ENCODE peak calls at places on chromosomes 11 and 22, in five cellular contexts. One of them, this sample, is unnamed.

GRCh38 chr22:20145832-20146223 is 5.0 kb downstream of the CCDC188 start:
- DNase-seq in H9: no peak
- DNase-seq in H1: no peak
- DNase-seq in mesenchymal stem cell: no peak
- DNase-seq in neuronal stem cell: no peak
- DNase-seq in this sample: no peak

GRCh38 chr11:3950996-3951662 is 95.7 kb downstream of the STIM1 start:
- DNase-seq in H1: no peak
- DNase-seq in H9: no peak
- DNase-seq in neuronal stem cell: peak; percentile 71
- DNase-seq in mesenchymal stem cell: peak; percentile 94
- DNase-seq in this sample: peak; percentile 25

GRCh38 chr11:48210052-48210451 is 6.6 kb upstream of the OR4B1 start:
- DNase-seq in H9: peak; percentile 29
- DNase-seq in mesenchymal stem cell: no peak
- DNase-seq in neuronal stem cell: no peak
- DNase-seq in H1: no peak
- DNase-seq in this sample: peak; percentile 46

GRCh38 chr22:48868554-48868953 is 959.1 kb downstream of the BRD1 start:
- DNase-seq in neuronal stem cell: no peak
- DNase-seq in H9: no peak
- DNase-seq in mesenchymal stem cell: no peak
- DNase-seq in H1: no peak
- DNase-seq in this sample: no peak

GRCh38 chr11:11512090-11512489 is 109.7 kb downstream of the GALNT18 start:
- DNase-seq in neuronal stem cell: no peak
- DNase-seq in H9: no peak
- DNase-seq in mesenchymal stem cell: no peak
- DNase-seq in H1: no peak
- DNase-seq in this sample: no peak

GRCh38 chr11:118000850-118001228 is 14.6 kb downstream of the IL10RA start:
- DNase-seq in H1: no peak
- DNase-seq in neuronal stem cell: no peak
- DNase-seq in H9: no peak
- DNase-seq in mesenchymal stem cell: no peak
- DNase-seq in this sample: no peak

GRCh38 chr22:43526117-43526655 is 114.4 kb downstream of the MPPED1 start:
- DNase-seq in H9: no peak
- DNase-seq in mesenchymal stem cell: no peak
- DNase-seq in H1: no peak
- DNase-seq in neuronal stem cell: no peak
- DNase-seq in this sample: no peak

GRCh38 chr11:10659339-10660216 is 34.0 kb downstream of the IRAG1 start:
- DNase-seq in neuronal stem cell: no peak
- DNase-seq in mesenchymal stem cell: peak; percentile 99
- DNase-seq in H1: no peak
- DNase-seq in H9: no peak
- DNase-seq in this sample: peak; percentile 74

GRCh38 chr11:128555606-128556005 is 31.8 kb downstream of the ETS1 start:
- DNase-seq in H9: peak; percentile 66
- DNase-seq in neuronal stem cell: no peak
- DNase-seq in H1: no peak
- DNase-seq in mesenchymal stem cell: peak; percentile 31
- DNase-seq in this sample: no peak

GRCh38 chr11:65314501-65315203 is at the start of gene CDC42EP2:
- DNase-seq in mesenchymal stem cell: peak; percentile 90
- DNase-seq in H9: peak; percentile 86
- DNase-seq in neuronal stem cell: peak; percentile 85
- DNase-seq in H1: peak; percentile 87
- DNase-seq in this sample: peak; percentile 83

GRCh38 chr22:45882881-45883810 is 93.8 kb downstream of the WNT7B start:
- DNase-seq in mesenchymal stem cell: no peak
- DNase-seq in H9: peak; percentile 20
- DNase-seq in neuronal stem cell: no peak
- DNase-seq in H1: no peak
- DNase-seq in this sample: no peak
- H2AFZ ChIP-seq in mesenchymal stem cell: no peak overlapping the region
- H2AFZ ChIP-seq in H9: no peak overlapping the region
- H2AFZ ChIP-seq in neuronal stem cell: no peak overlapping the region
- H2AFZ ChIP-seq in H1: no peak overlapping the region
- H2AFZ ChIP-seq in this sample: no peak overlapping the region

DNA sequence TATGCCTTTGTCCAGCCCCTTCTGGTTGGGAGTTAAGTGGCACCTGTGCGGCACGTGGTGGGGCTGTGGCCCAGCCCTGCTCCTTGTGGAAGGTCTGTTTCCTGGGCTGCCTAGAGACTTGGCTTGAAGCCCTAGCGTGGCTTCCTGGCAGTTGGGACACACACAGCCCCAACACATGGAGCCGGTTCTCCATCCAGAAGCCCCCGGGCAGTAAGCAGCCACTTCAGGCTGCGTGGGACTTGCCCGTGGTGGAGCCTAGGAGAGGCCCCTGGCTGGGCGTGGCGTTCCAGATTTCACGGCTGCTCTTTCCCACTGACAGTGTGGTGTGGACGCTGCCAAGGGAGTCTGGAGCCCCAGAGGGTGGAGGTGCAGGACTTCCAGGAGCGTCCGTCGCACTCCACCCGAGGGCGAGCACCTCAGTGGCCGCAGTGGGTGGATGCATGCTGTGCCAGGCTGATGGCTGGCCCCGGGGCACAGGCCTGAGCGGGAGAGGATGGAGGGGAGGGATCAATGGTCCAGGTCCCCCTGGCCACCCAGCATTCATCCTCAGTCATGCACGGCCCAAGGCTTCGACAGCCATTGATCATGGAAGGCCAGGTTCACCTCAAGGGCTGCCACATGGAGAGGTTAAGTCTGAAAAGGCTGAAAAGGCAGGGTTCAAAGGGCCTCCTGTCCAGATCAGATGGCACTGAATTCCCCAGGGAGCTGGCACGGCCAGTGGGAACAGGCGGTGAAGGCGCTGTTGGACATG is 9.3 kb downstream of the CCND1 start:
- DNase-seq in H1: no peak
- DNase-seq in H9: peak; percentile 25
- DNase-seq in mesenchymal stem cell: no peak
- DNase-seq in neuronal stem cell: no peak
- DNase-seq in this sample: no peak
- H2BK12ac ChIP-seq in H1: no peak overlapping the region
- H2BK12ac ChIP-seq in H9: no peak overlapping the region
- H2BK12ac ChIP-seq in mesenchymal stem cell: no peak overlapping the region
- H2BK12ac ChIP-seq in neuronal stem cell: peak overlapping the region; percentile 30
- H2BK12ac ChIP-seq in this sample: no peak overlapping the region

DNA sequence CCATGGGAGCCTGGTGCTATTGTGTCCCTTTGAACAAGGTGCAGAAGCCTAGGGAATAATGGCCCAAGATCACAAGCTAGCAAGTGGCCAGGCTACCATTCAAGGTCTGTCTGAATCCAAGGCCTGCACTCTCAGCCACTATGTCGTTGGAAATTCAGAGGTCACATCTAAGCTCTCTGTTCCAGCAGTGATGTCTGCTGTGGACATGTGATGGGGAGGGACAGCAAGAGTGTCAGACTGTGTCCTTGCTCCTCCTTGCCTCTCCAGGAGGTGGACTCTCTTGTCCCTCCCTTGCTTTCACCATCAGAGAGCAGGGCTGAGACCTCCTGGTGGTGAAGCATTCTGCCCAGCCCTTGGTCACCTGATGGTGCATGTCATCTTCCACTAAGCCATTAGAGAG is 37.2 kb upstream of the SUSD2 start:
- DNase-seq in H1: no peak
- DNase-seq in neuronal stem cell: no peak
- DNase-seq in mesenchymal stem cell: no peak
- DNase-seq in H9: no peak
- DNase-seq in this sample: no peak
- H2AFZ ChIP-seq in H1: no peak overlapping the region
- H2AFZ ChIP-seq in neuronal stem cell: no peak overlapping the region
- H2AFZ ChIP-seq in mesenchymal stem cell: no peak overlapping the region
- H2AFZ ChIP-seq in H9: no peak overlapping the region
- H2AFZ ChIP-seq in this sample: no peak overlapping the region

DNA sequence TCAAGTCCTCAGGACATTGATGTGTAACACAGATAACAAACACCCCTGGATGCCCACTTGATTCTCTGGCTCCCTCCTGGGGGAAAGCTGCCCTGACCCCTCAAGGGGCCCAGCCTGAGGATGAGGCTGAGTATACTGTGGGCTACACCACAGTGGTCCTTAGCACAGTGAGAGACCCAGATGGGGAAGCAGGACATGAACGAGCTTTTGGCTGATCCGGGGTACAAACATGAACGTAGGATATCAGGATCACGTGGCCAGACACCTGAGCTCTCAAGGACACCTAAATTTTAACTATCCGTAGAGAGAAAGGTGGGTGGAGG is 87.1 kb upstream of the VPREB1 start:
- DNase-seq in H1: no peak
- DNase-seq in H9: no peak
- DNase-seq in neuronal stem cell: no peak
- DNase-seq in mesenchymal stem cell: no peak
- DNase-seq in this sample: no peak
- H2BK12ac ChIP-seq in H1: no peak overlapping the region
- H2BK12ac ChIP-seq in H9: no peak overlapping the region
- H2BK12ac ChIP-seq in neuronal stem cell: no peak overlapping the region
- H2BK12ac ChIP-seq in mesenchymal stem cell: no peak overlapping the region
- H2BK12ac ChIP-seq in this sample: no peak overlapping the region

GRCh38 chr11:61581030-61581928 is at the start of gene SYT7:
- DNase-seq in mesenchymal stem cell: peak; percentile 97
- DNase-seq in H9: peak; percentile 98
- DNase-seq in H1: peak; percentile 100
- DNase-seq in neuronal stem cell: peak; percentile 99
- DNase-seq in this sample: peak; percentile 100

GRCh38 chr11:61580292-61580888 is 486 bp downstream of the SYT7 start:
- DNase-seq in neuronal stem cell: no peak
- DNase-seq in H1: peak; percentile 71
- DNase-seq in mesenchymal stem cell: no peak
- DNase-seq in H9: no peak
- DNase-seq in this sample: no peak

GRCh38 chr11:61578819-61579218 is 2.1 kb downstream of the SYT7 start:
- DNase-seq in neuronal stem cell: no peak
- DNase-seq in H1: no peak
- DNase-seq in H9: no peak
- DNase-seq in mesenchymal stem cell: no peak
- DNase-seq in this sample: no peak

GRCh38 chr11:61579398-61580291 is 1.2 kb downstream of the SYT7 start:
- DNase-seq in H9: peak; percentile 44
- DNase-seq in H1: peak; percentile 61
- DNase-seq in neuronal stem cell: no peak
- DNase-seq in mesenchymal stem cell: no peak
- DNase-seq in this sample: no peak

DNA sequence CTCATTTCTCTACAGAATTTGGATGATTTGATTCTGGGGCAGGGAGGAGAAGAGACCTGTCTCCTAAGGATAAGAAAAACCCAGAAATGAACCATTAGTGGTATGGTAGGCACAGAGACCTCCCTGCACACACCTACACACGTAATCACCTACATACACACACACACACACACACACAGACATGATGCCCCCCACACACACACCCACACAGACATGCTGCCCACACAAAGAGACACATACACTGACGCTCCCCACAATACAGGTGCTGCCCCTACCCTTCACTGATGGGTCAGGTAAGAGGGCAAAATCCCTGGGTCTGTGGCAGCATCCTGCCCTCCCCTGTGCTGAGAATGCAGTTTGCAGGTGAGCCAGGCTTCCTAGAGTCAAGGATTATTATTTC is 1.1 kb upstream of the SYT7 start:
- DNase-seq in neuronal stem cell: no peak
- DNase-seq in H9: no peak
- DNase-seq in mesenchymal stem cell: no peak
- DNase-seq in H1: no peak
- DNase-seq in this sample: no peak
- H2AFZ ChIP-seq in neuronal stem cell: no peak overlapping the region
- H2AFZ ChIP-seq in H9: no peak overlapping the region
- H2AFZ ChIP-seq in mesenchymal stem cell: no peak overlapping the region
- H2AFZ ChIP-seq in H1: no peak overlapping the region
- H2AFZ ChIP-seq in this sample: no peak overlapping the region

GRCh38 chr22:22711532-22711913 is 67.1 kb downstream of the GGTLC2 start:
- DNase-seq in neuronal stem cell: no peak
- DNase-seq in H9: no peak
- DNase-seq in H1: no peak
- DNase-seq in mesenchymal stem cell: no peak
- DNase-seq in this sample: no peak
- H2BK12ac ChIP-seq in neuronal stem cell: no peak overlapping the region
- H2BK12ac ChIP-seq in H9: no peak overlapping the region
- H2BK12ac ChIP-seq in H1: no peak overlapping the region
- H2BK12ac ChIP-seq in mesenchymal stem cell: no peak overlapping the region
- H2BK12ac ChIP-seq in this sample: no peak overlapping the region

GRCh38 chr11:123407996-123408597 is 22.0 kb upstream of the GRAMD1B start:
- DNase-seq in mesenchymal stem cell: no peak
- DNase-seq in H9: no peak
- DNase-seq in neuronal stem cell: peak; percentile 43
- DNase-seq in H1: no peak
- DNase-seq in this sample: no peak
- H2AFZ ChIP-seq in mesenchymal stem cell: no peak overlapping the region
- H2AFZ ChIP-seq in H9: no peak overlapping the region
- H2AFZ ChIP-seq in neuronal stem cell: no peak overlapping the region
- H2AFZ ChIP-seq in H1: no peak overlapping the region
- H2AFZ ChIP-seq in this sample: no peak overlapping the region

GRCh38 chr11:83713701-83714100 is 427.5 kb upstream of the CCDC90B start:
- DNase-seq in mesenchymal stem cell: peak; percentile 30
- DNase-seq in H1: no peak
- DNase-seq in H9: no peak
- DNase-seq in neuronal stem cell: no peak
- DNase-seq in this sample: no peak
- H2BK12ac ChIP-seq in mesenchymal stem cell: no peak overlapping the region
- H2BK12ac ChIP-seq in H1: no peak overlapping the region
- H2BK12ac ChIP-seq in H9: no peak overlapping the region
- H2BK12ac ChIP-seq in neuronal stem cell: no peak overlapping the region
- H2BK12ac ChIP-seq in this sample: no peak overlapping the region

This sample was measured in trophoblast cell.